ENCODE peak calls at places on chromosome 2, in ten cellular contexts. O, S, V, Z, Q, M, I, A, E and R are unnamed samples. For H3K4me1, the result is how much of the 10 kb centered on the place peaks cover.

GRCh38 chr2:181036848-181037603 is 56.6 kb downstream of the UBE2E3 start:
- DNase-seq in O (no peak), S (no peak), V (no peak), Z (peak), Q (no peak), M (no peak), I (no peak), A (no peak), E (no peak), R (no peak)

GRCh38 chr2:135783416-135783815 is 41.8 kb downstream of the UBXN4 start:
- DNase-seq in O (no peak), S (no peak), V (no peak), Z (no peak), Q (no peak), M (no peak), I (no peak), A (no peak), E (no peak), R (no peak)

GRCh38 chr2:118387509-118387908 is 299.2 kb downstream of the INSIG2 start:
- DNase-seq in O (no peak), S (no peak), V (no peak), Z (peak), Q (no peak), M (no peak), I (no peak), A (no peak), E (peak), R (no peak)

GRCh38 chr2:58289029-58289428 is 47.9 kb upstream of the FANCL start:
- DNase-seq in O (no peak), S (no peak), V (no peak), Z (peak), Q (no peak), M (no peak), I (no peak), A (no peak), E (peak), R (no peak)

GRCh38 chr2:197281421-197281820 is 29.2 kb downstream of the ANKRD44 start:
- DNase-seq in O (no peak), S (no peak), V (no peak), Z (no peak), Q (no peak), M (no peak), I (no peak), A (no peak), E (no peak), R (no peak)

GRCh38 chr2:238403632-238404405 is 22.9 kb upstream of the ASB1 start:
- DNase-seq in O (no peak), S (no peak), V (no peak), Z (no peak), Q (no peak), M (no peak), I (no peak), A (no peak), E (no peak), R (no peak)

GRCh38 chr2:138632066-138632465 is 130.5 kb downstream of the SPOPL start:
- DNase-seq in O (no peak), S (no peak), V (no peak), Z (peak), Q (no peak), M (no peak), I (no peak), A (no peak), E (no peak), R (no peak)

GRCh38 chr2:177056540-177056939 is 156.1 kb upstream of the HNRNPA3 start:
- DNase-seq in O (no peak), S (no peak), V (no peak), Z (no peak), Q (peak), M (no peak), I (no peak), A (no peak), E (peak), R (no peak)

GRCh38 chr2:2707111-2708035 is 376.3 kb upstream of the MYT1L start:
- DNase-seq in O (no peak), S (no peak), V (no peak), Z (no peak), Q (no peak), M (no peak), I (no peak), A (no peak), E (no peak), R (no peak)

GRCh38 chr2:241706539-241706938 is 4.7 kb downstream of the ING5 start:
- DNase-seq in O (no peak), S (no peak), V (no peak), Z (no peak), Q (no peak), M (no peak), I (no peak), A (no peak), E (peak), R (no peak)

GRCh38 chr2:234290671-234291070 is 206.2 kb downstream of the ARL4C start:
- DNase-seq in O (peak), S (no peak), V (peak), Z (no peak), Q (peak), M (peak), I (peak), A (no peak), E (no peak), R (no peak)

GRCh38 chr2:121075641-121076500 is 209.1 kb downstream of the TFCP2L1 start:
- DNase-seq in O (no peak), S (no peak), V (no peak), Z (no peak), Q (peak), M (no peak), I (no peak), A (peak), E (peak), R (peak)

GRCh38 chr2:174997110-174997509 is 8.1 kb downstream of the CHN1 start:
- DNase-seq in O (no peak), S (no peak), V (no peak), Z (no peak), Q (no peak), M (no peak), I (no peak), A (no peak), E (no peak), R (no peak)

GRCh38 chr2:195666113-195666712 is 9.2 kb downstream of the SLC39A10 start:
- DNase-seq in O (no peak), S (no peak), V (no peak), Z (no peak), Q (no peak), M (peak), I (no peak), A (no peak), E (no peak), R (no peak)

GRCh38 chr2:156657809-156658208 is 221.6 kb downstream of the GPD2 start:
- DNase-seq in O (no peak), S (no peak), V (no peak), Z (no peak), Q (no peak), M (no peak), I (no peak), A (no peak), E (no peak), R (no peak)

GRCh38 chr2:2333076-2333475 is 2.0 kb upstream of the MYT1L start:
- DNase-seq in O (no peak), S (no peak), V (no peak), Z (no peak), Q (no peak), M (no peak), I (no peak), A (no peak), E (peak), R (no peak)

GRCh38 chr2:69171829-69172228 is 158.8 kb downstream of the ANTXR1 start:
- DNase-seq in O (no peak), S (no peak), V (no peak), Z (no peak), Q (no peak), M (no peak), I (no peak), A (no peak), E (no peak), R (no peak)

GRCh38 chr2:133788391-133788790 is 220.1 kb upstream of the NCKAP5 start:
- DNase-seq in O (no peak), S (no peak), V (no peak), Z (peak), Q (no peak), M (no peak), I (no peak), A (no peak), E (no peak), R (no peak)

GRCh38 chr2:9149726-9150567 is 56.7 kb upstream of the ASAP2 start:
- DNase-seq in O (no peak), S (no peak), V (peak), Z (no peak), Q (peak), M (no peak), I (no peak), A (no peak), E (no peak), R (no peak)

GRCh38 chr2:10278029-10278762 is 24.5 kb upstream of the HPCAL1 start:
- DNase-seq in O (peak), S (peak), V (peak), Z (peak), Q (peak), M (no peak), I (peak), A (peak), E (no peak), R (peak)

GRCh38 chr2:60934153-60934722 is 52.9 kb downstream of the REL start:
- DNase-seq in O (no peak), S (no peak), V (no peak), Z (no peak), Q (no peak), M (no peak), I (no peak), A (no peak), E (no peak), R (no peak)

GRCh38 chr2:88481937-88482336 is 29.4 kb upstream of the FOXI3 start:
- DNase-seq in O (no peak), S (no peak), V (no peak), Z (peak), Q (no peak), M (no peak), I (no peak), A (no peak), E (peak), R (no peak)

GRCh38 chr2:108554530-108554929 is 20.3 kb downstream of the LIMS1 start:
- DNase-seq in O (peak), S (peak), V (no peak), Z (no peak), Q (no peak), M (no peak), I (no peak), A (no peak), E (no peak), R (no peak)

GRCh38 chr2:86073225-86073624 is 32.5 kb downstream of the POLR1A start:
- DNase-seq in O (no peak), S (no peak), V (no peak), Z (no peak), Q (no peak), M (no peak), I (no peak), A (no peak), E (no peak), R (no peak)

GRCh38 chr2:86070868-86071267 is 34.8 kb downstream of the POLR1A start:
- DNase-seq in O (no peak), S (no peak), V (no peak), Z (no peak), Q (no peak), M (no peak), I (no peak), A (no peak), E (no peak), R (no peak)

GRCh38 chr2:86074256-86074655 is 31.4 kb downstream of the POLR1A start:
- DNase-seq in O (no peak), S (no peak), V (no peak), Z (no peak), Q (no peak), M (no peak), I (no peak), A (no peak), E (no peak), R (no peak)

GRCh38 chr2:86072271-86072858 is 33.3 kb downstream of the POLR1A start:
- DNase-seq in O (peak), S (peak), V (peak), Z (no peak), Q (no peak), M (peak), I (no peak), A (peak), E (peak), R (peak)

GRCh38 chr2:86074811-86075210 is 30.9 kb downstream of the POLR1A start:
- DNase-seq in O (no peak), S (no peak), V (no peak), Z (no peak), Q (no peak), M (no peak), I (no peak), A (no peak), E (no peak), R (no peak)
- TF ChIP-seq POLR2A in O (no peak), S (no peak), V (no peak), Z (no peak), Q (no peak), M (no peak), I (no peak), A (no peak), E (no peak), R (no peak)

GRCh38 chr2:45763797-45764196 is 112.3 kb downstream of the PRKCE start:
- DNase-seq in O (no peak), S (no peak), V (no peak), Z (no peak), Q (no peak), M (no peak), I (no peak), A (no peak), E (no peak), R (peak)
- H3K4me1 ChIP-seq in O (under half), S (under half), V (under half), Z (under half), Q (under half), M (under half), I (under half), A (under half), E (under half), R (under half)

GRCh38 chr2:43074052-43074451 is 152.4 kb downstream of the ZFP36L2 start:
- DNase-seq in O (no peak), S (no peak), V (peak), Z (no peak), Q (no peak), M (no peak), I (no peak), A (no peak), E (no peak), R (no peak)
- TF ChIP-seq CTCF in O (no peak), S (no peak), V (no peak), Z (no peak), Q (no peak), M (no peak), I (no peak), A (no peak), E (no peak), R (no peak)

GRCh38 chr2:65818873-65819451 is 386.6 kb upstream of the SPRED2 start:
- DNase-seq in O (no peak), S (no peak), V (no peak), Z (no peak), Q (no peak), M (no peak), I (no peak), A (no peak), E (no peak), R (no peak)

GRCh38 chr2:65807942-65808341 is 375.5 kb upstream of the SPRED2 start:
- DNase-seq in O (no peak), S (no peak), V (no peak), Z (no peak), Q (no peak), M (no peak), I (no peak), A (no peak), E (no peak), R (no peak)

GRCh38 chr2:65813772-65814171 is 381.4 kb upstream of the SPRED2 start:
- DNase-seq in O (no peak), S (no peak), V (no peak), Z (no peak), Q (no peak), M (no peak), I (no peak), A (no peak), E (no peak), R (no peak)
- TF ChIP-seq POLR2A in O (no peak), S (no peak), V (no peak), Z (no peak), Q (no peak), M (no peak), I (no peak), A (no peak), E (no peak), R (no peak)

GRCh38 chr2:173199303-173199702 is 123.7 kb downstream of the MAP3K20 start:
- DNase-seq in O (no peak), S (no peak), V (no peak), Z (no peak), Q (no peak), M (peak), I (no peak), A (no peak), E (no peak), R (no peak)
- H3K4me1 ChIP-seq in O (under half), S (under half), V (under half), Z (under half), Q (under half), M (under half), I (under half), A (under half), E (under half), R (under half)